ENCODE peak calls at places on chromosomes 4 and X, in five cellular contexts. U is transverse colon, N is upper lobe of left lung, W is SK-N-SH, V is suprapubic skin. D is an unnamed sample. For H3K4me1, the result is how much of the 10 kb centered on the place peaks cover.

GRCh38 chrX:155112171-155112570 is 40.9 kb downstream of the BRCC3 start:
- DNase-seq in N (no peak), W (no peak), V (no peak), U (no peak), D (no peak)

GRCh38 chr4:137621056-137621455 is 88.8 kb upstream of the PCDH18 start:
- DNase-seq in W (no peak), V (no peak), U (no peak), N (no peak), D (no peak)

GRCh38 chrX:66676990-66677389 is 38.1 kb upstream of the EDA2R start:
- DNase-seq in U (no peak), W (no peak), N (no peak), V (no peak), D (no peak)

GRCh38 chr4:98689507-98690174 is 31.2 kb upstream of the TSPAN5 start:
- DNase-seq in W (no peak), U (no peak), V (no peak), N (no peak), D (no peak)

GRCh38 chr4:53141308-53141707 is 224.6 kb downstream of the SCFD2 start:
- DNase-seq in U (no peak), W (no peak), N (no peak), V (no peak), D (no peak)

GRCh38 chrX:3811331-3812311 is 98.2 kb upstream of the PRKX start:
- DNase-seq in W (peak), V (no peak), N (no peak), U (peak), D (peak)

GRCh38 chr4:141220271-141220654 is 432 bp upstream of the ZNF330 start:
- DNase-seq in V (no peak), W (no peak), N (no peak), U (no peak), D (no peak)

GRCh38 chr4:3516836-3517730 is 15.1 kb downstream of the LRPAP1 start:
- DNase-seq in U (no peak), W (no peak), V (no peak), N (peak), D (peak)

GRCh38 chr4:38911257-38911656 is 43.7 kb downstream of the FAM114A1 start:
- DNase-seq in V (no peak), N (no peak), W (no peak), U (peak), D (no peak)

GRCh38 chrX:20515841-20516461 is 249.2 kb upstream of the RPS6KA3 start:
- DNase-seq in W (no peak), V (no peak), U (no peak), N (no peak), D (no peak)

GRCh38 chrX:12973561-12974216 is 1.2 kb upstream of the TMSB4X start:
- DNase-seq in N (no peak), W (no peak), V (no peak), U (no peak), D (peak)

GRCh38 chr4:177051473-177052060 is 258.1 kb upstream of the NEIL3 start:
- DNase-seq in V (no peak), W (peak), U (peak), N (no peak), D (no peak)

GRCh38 chrX:22399793-22400192 is 127.1 kb downstream of the CBLL2 start:
- DNase-seq in W (no peak), V (no peak), N (no peak), U (no peak), D (no peak)

GRCh38 chr4:107688421-107688820 is 31.6 kb downstream of the PAPSS1 start:
- DNase-seq in U (no peak), W (no peak), V (no peak), N (no peak), D (no peak)
- TF ChIP-seq POLR2AphosphoS5 in U (no peak), W (no peak), V (no peak), N (no peak), D (no peak)

GRCh38 chr4:128844931-128845330 is 35.4 kb downstream of the JADE1 start:
- DNase-seq in U (no peak), N (peak), V (no peak), W (no peak), D (no peak)

GRCh38 chr4:128847074-128847724 is 37.7 kb downstream of the JADE1 start:
- DNase-seq in U (no peak), N (no peak), W (no peak), V (no peak), D (peak)

GRCh38 chr4:128850252-128850651 is 40.8 kb downstream of the JADE1 start:
- DNase-seq in N (no peak), V (no peak), U (no peak), W (no peak), D (no peak)

GRCh38 chr4:128848461-128848860 is 39.0 kb downstream of the JADE1 start:
- DNase-seq in V (no peak), U (no peak), W (no peak), N (no peak), D (no peak)

DNA sequence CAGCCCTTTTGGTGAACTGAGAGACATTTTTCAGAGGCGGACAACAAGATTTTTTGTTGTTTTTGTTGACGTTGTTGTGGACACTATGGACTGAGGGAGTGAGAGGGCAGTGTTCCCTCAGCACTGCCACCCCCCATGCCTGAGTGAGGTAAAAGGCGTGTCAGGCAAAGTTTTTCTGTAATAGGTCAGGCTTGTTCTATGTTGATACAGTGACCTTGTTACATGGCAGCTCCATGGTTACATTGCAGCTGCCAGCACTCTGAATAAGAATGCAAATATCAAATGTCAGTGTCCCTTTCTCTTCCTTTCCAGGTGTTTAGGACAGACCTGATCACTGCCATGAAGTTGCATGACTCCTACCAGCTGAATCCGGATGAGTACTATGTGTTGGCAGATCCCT is 36.6 kb downstream of the JADE1 start:
- DNase-seq in N (no peak), V (no peak), W (no peak), U (no peak), D (no peak)
- H3K4me1 ChIP-seq in N (under half), V (under half), W (under half), U (under half), D (under half)

DNA sequence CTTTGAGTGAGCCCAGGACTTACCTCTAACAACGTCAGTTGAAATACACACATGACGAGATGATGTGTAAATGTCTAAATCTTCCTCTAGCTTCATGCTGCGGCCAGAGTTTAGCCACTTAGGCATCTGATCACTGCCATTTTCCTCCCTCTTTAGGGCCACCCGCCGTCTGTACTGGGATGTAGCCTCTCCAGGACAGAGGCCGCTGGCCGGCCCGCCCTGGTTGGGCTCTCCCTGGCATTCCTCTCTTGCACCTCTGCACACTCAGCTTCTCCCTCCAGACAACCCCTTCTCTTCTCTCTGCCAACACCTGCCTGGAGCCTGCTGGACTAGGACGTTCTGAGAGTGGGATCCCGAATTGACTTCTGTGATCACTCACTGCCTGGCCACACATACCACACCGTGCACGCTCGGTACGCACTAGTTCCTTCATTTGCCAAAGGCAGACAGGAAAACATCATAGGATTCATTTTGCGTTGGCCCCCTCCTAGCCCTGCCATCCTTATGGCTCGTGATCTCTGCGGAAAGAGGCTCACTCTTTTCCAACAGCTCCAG is 33.6 kb downstream of the RNF212 start:
- DNase-seq in W (no peak), N (peak), V (peak), U (no peak), D (no peak)
- TF ChIP-seq POLR2AphosphoS5 in W (no peak), N (no peak), V (no peak), U (no peak), D (no peak)

GRCh38 chr4:186689476-186689875 is 34.2 kb downstream of the FAT1 start:
- DNase-seq in W (no peak), N (no peak), U (no peak), V (no peak), D (no peak)
- H3K4me1 ChIP-seq in W (under half), N (under half), U (under half), V (under half), D (under half)

GRCh38 chr4:86532851-86533250 is 61.3 kb upstream of the PTPN13 start:
- DNase-seq in U (no peak), V (no peak), N (no peak), W (no peak), D (no peak)

GRCh38 chr4:86531440-86531839 is 62.7 kb upstream of the PTPN13 start:
- DNase-seq in N (no peak), V (no peak), W (no peak), U (no peak), D (no peak)

GRCh38 chr4:86530183-86530582 is 63.9 kb upstream of the PTPN13 start:
- DNase-seq in W (no peak), U (no peak), V (no peak), N (no peak), D (no peak)

GRCh38 chr4:86536166-86536565 is 57.9 kb upstream of the PTPN13 start:
- DNase-seq in U (no peak), V (no peak), N (no peak), W (no peak), D (no peak)
- TF ChIP-seq POLR2AphosphoS5 in U (no peak), V (no peak), N (no peak), W (no peak), D (no peak)

GRCh38 chr4:31539279-31540074 is 819.3 kb downstream of the PCDH7 start:
- DNase-seq in U (no peak), V (no peak), W (no peak), N (no peak), D (no peak)

DNA sequence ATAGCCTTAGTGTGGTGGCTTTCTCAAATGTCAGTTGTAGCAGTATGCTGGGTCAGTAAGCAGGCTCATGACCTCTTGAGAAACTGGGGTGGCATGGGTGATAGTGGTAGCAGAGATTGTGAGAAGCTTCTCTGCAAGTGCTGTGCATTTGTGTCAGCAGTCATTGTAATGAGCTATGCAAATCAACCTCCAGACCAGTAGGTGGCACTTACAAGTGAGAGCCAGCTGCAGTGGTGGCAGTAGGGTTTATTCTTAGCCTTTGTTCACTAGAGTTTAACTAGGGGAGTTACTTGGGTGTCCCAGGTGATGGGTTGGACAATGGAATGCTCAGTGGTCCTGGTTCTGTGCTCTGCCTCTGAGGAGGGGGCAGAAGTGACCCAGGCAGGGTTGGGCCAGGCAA is 818.7 kb downstream of the PCDH7 start:
- DNase-seq in V (no peak), N (no peak), U (no peak), W (no peak), D (no peak)
- H3K4me1 ChIP-seq in V (under half), N (under half), U (under half), W (under half), D (under half)

GRCh38 chr4:140094701-140095420 is 59.1 kb downstream of the MAML3 start:
- DNase-seq in N (peak), V (peak), U (peak), W (peak), D (peak)
- TF ChIP-seq POLR2AphosphoS5 in N (no peak), V (no peak), U (no peak), W (no peak), D (peak)

GRCh38 chr4:163603246-163603645 is 108.8 kb downstream of the TMA16 start:
- DNase-seq in N (no peak), V (no peak), U (no peak), W (no peak), D (no peak)
- H3K4me1 ChIP-seq in N (under half), V (under half), U (under half), W (under half), D (half or more)

D was measured in spleen.